ENCODE peak calls at places on chromosomes 1 and 21, in six cellular contexts. W is central memory CD4-positive, alpha-beta T cell; P is NCI-H460; I is fibroblast of pulmonary artery; Y is thoracic aorta; A is GM19239. T is an unnamed sample.

GRCh38 chr1:40929145-40929544 is 50.4 kb upstream of the CTPS1 start:
- DNase-seq in P (no peak), Y (no peak), A (no peak), W (no peak), I (peak), T (no peak)

GRCh38 chr1:40919475-40920011 is 57.4 kb upstream of the CITED4 start:
- DNase-seq in I (no peak), W (no peak), P (no peak), A (no peak), Y (no peak), T (no peak)

GRCh38 chr1:202362212-202362611 is 13.7 kb downstream of the PPP1R12B start:
- DNase-seq in W (no peak), I (no peak), P (no peak), Y (no peak), A (no peak), T (no peak)

GRCh38 chr1:161402446-161402845 is 34.8 kb upstream of the CFAP126 start:
- DNase-seq in P (no peak), Y (no peak), A (no peak), I (no peak), W (no peak), T (no peak)

GRCh38 chr1:38741341-38741740 is 118.2 kb downstream of the RRAGC start:
- DNase-seq in A (no peak), W (no peak), Y (no peak), I (peak), P (no peak), T (no peak)

GRCh38 chr1:192559115-192560006 is 16.2 kb upstream of the RGS1 start:
- DNase-seq in P (no peak), I (peak), Y (no peak), W (no peak), A (no peak), T (no peak)

GRCh38 chr21:46667191-46667734 is 31.8 kb downstream of the PRMT2 start:
- DNase-seq in A (no peak), P (no peak), I (peak), Y (no peak), W (no peak), T (no peak)

GRCh38 chr1:227214170-227214569 is 104.1 kb downstream of the CDC42BPA start:
- DNase-seq in I (no peak), A (no peak), W (no peak), Y (no peak), P (no peak), T (no peak)

GRCh38 chr1:227763246-227764018 is 28.2 kb downstream of the SNAP47 start:
- DNase-seq in A (no peak), Y (no peak), W (no peak), I (no peak), P (no peak), T (no peak)

GRCh38 chr1:42973304-42973703 is 14.6 kb upstream of the SLC2A1 start:
- DNase-seq in W (no peak), I (no peak), A (no peak), P (no peak), Y (no peak), T (no peak)

GRCh38 chr1:10830961-10831669 is 34.7 kb upstream of the CASZ1 start:
- DNase-seq in P (no peak), W (no peak), I (no peak), A (no peak), Y (no peak), T (no peak)

GRCh38 chr21:26148834-26149354 is 21.7 kb downstream of the APP start:
- DNase-seq in P (no peak), I (peak), A (no peak), Y (no peak), W (no peak), T (no peak)

GRCh38 chr1:33008051-33008914 is 28.4 kb downstream of the AK2 start:
- DNase-seq in W (no peak), P (no peak), Y (no peak), I (peak), A (no peak), T (no peak)

GRCh38 chr1:47655521-47656300 is 217.9 kb downstream of the FOXD2 start:
- DNase-seq in P (no peak), Y (no peak), A (no peak), I (no peak), W (no peak), T (no peak)

GRCh38 chr1:81484284-81484683 is 316.4 kb upstream of the ADGRL2 start:
- DNase-seq in W (no peak), Y (no peak), A (no peak), I (no peak), P (no peak), T (no peak)

T was measured in GM18507.